ENCODE peak calls at places on chromosomes 7 and 10, in four cellular contexts. P is HuH-7.5, L is NCI-H2107, D is epithelial cell of esophagus. A is an unnamed sample.

GRCh38 chr7:1455241-1455939 is 3.9 kb downstream of the MICALL2 start:
- DNase-seq in D (peak; percentile 71), P (no peak), L (no peak), A (no peak)

GRCh38 chr10:102582181-102582580 is 62.1 kb upstream of the TRIM8 start:
- DNase-seq in D (no peak), L (no peak), P (no peak), A (no peak)

GRCh38 chr7:102282465-102283362 is 4.0 kb upstream of the SH2B2 start:
- DNase-seq in L (no peak), P (no peak), D (no peak), A (no peak)

GRCh38 chr7:39666562-39666961 is 43.2 kb downstream of the RALA start:
- DNase-seq in D (no peak), P (no peak), L (no peak), A (no peak)

GRCh38 chr10:93068411-93069244 is 5.1 kb upstream of the CYP26A1 start:
- DNase-seq in L (no peak), D (peak; percentile 46), P (peak; percentile 80), A (no peak)

GRCh38 chr10:72068126-72068765 is 20.1 kb downstream of the SPOCK2 start:
- DNase-seq in D (no peak), L (no peak), P (no peak), A (no peak)

GRCh38 chr7:151520419-151521229 is 929 bp upstream of the RHEB start:
- DNase-seq in D (no peak), L (no peak), P (no peak), A (peak; percentile 32)

GRCh38 chr7:146656988-146657387 is 540.4 kb downstream of the CNTNAP2 start:
- DNase-seq in D (no peak), P (no peak), L (no peak), A (no peak)

GRCh38 chr7:132275384-132275783 is 300.9 kb downstream of the PLXNA4 start:
- DNase-seq in D (no peak), L (peak; percentile 60), P (no peak), A (no peak)

GRCh38 chr7:6258440-6259182 is 13.8 kb downstream of the CYTH3 start:
- DNase-seq in D (no peak), P (no peak), L (no peak), A (peak; percentile 83)

A was measured in myocyte.